ENCODE peak calls at places on chromosomes 6 and 20, in five cellular contexts. Z is epithelial cell of esophagus, F is WTC11, C is anterior cingulate cortex, Q is astrocyte of the spinal cord. N is an unnamed sample.

GRCh38 chr20:29298759-29299613 is 1958.5 kb upstream of the DEFB115 start:
- DNase-seq in Z (no peak), Q (no peak), C (no peak), F (no peak), N (no peak)

GRCh38 chr6:26340066-26340465 is 24.9 kb upstream of the BTN3A2 start:
- DNase-seq in Q (no peak), C (no peak), Z (no peak), F (no peak), N (no peak)

GRCh38 chr20:17609978-17610377 is 40.1 kb downstream of the DSTN start:
- DNase-seq in Q (no peak), C (no peak), F (no peak), Z (no peak), N (no peak)

GRCh38 chr6:33252758-33253157 is 18.9 kb downstream of the VPS52 start:
- DNase-seq in Q (no peak), Z (no peak), F (no peak), C (no peak), N (no peak)

GRCh38 chr20:37927410-37928048 is 24.6 kb downstream of the VSTM2L start:
- DNase-seq in C (no peak), Q (no peak), Z (no peak), F (no peak), N (no peak)

GRCh38 chr6:912871-913663 is 220.1 kb upstream of the EXOC2 start:
- DNase-seq in C (no peak), Z (peak), Q (peak), F (peak), N (peak)

GRCh38 chr20:51400051-51400926 is 142.2 kb downstream of the NFATC2 start:
- DNase-seq in F (no peak), Q (no peak), C (no peak), Z (peak), N (peak)

GRCh38 chr20:15937179-15937578 is 636.1 kb downstream of the KIF16B start:
- DNase-seq in F (no peak), C (no peak), Z (no peak), Q (no peak), N (peak)

GRCh38 chr6:36131517-36132220 is 1.4 kb downstream of the MAPK13 start:
- DNase-seq in Q (peak), Z (peak), C (no peak), F (no peak), N (peak)

GRCh38 chr6:109345986-109346385 is 36.3 kb downstream of the CD164 start:
- DNase-seq in F (no peak), Z (no peak), C (no peak), Q (no peak), N (no peak)

GRCh38 chr6:32622545-32623401 is 14.4 kb upstream of the HLA-DQA1 start:
- DNase-seq in C (no peak), F (no peak), Q (peak), Z (peak), N (no peak)

GRCh38 chr6:52417675-52418111 is 2.4 kb upstream of the EFHC1 start:
- DNase-seq in Q (peak), F (no peak), Z (peak), C (no peak), N (no peak)

GRCh38 chr6:81589465-81590313 is 162.8 kb downstream of the TENT5A start:
- DNase-seq in C (no peak), Q (no peak), F (no peak), Z (no peak), N (no peak)

GRCh38 chr20:38599410-38599882 is 2.2 kb upstream of the ARHGAP40 start:
- DNase-seq in Q (no peak), Z (peak), F (no peak), C (no peak), N (no peak)

GRCh38 chr6:111552241-111552744 is 53.4 kb downstream of the TRAF3IP2 start:
- DNase-seq in Q (peak), Z (peak), C (peak), F (peak), N (peak)

GRCh38 chr20:58557713-58558335 is 42.6 kb upstream of the APCDD1L start:
- DNase-seq in Z (no peak), Q (no peak), C (no peak), F (no peak), N (no peak)

GRCh38 chr6:150725795-150726194 is 126.1 kb downstream of the PLEKHG1 start:
- DNase-seq in C (no peak), Z (no peak), F (no peak), Q (no peak), N (no peak)

GRCh38 chr20:9515761-9516657 is 1.6 kb downstream of the LAMP5 start:
- DNase-seq in F (peak), Q (no peak), Z (no peak), C (no peak), N (no peak)

GRCh38 chr6:162785632-162786242 is 58.0 kb downstream of the PACRG start:
- DNase-seq in Q (no peak), F (no peak), C (no peak), Z (no peak), N (no peak)

GRCh38 chr6:146768722-146769121 is 169.9 kb downstream of the ADGB start:
- DNase-seq in F (no peak), C (no peak), Q (no peak), Z (no peak), N (no peak)

GRCh38 chr20:17097603-17098002 is 129.2 kb upstream of the PCSK2 start:
- DNase-seq in Z (no peak), C (no peak), Q (no peak), F (no peak), N (no peak)